ENCODE peak calls at places on chromosome 16, in seven cellular contexts. R is SHP77, U is GM23248, G is memory B cell, F is HEK293T, K is iPS-NIHi11, S is LoVo. I is an unnamed sample.

GRCh38 chr16:27315333-27316037 is 1.7 kb downstream of the IL4R start:
- DNase-seq in R (no peak), U (peak), G (no peak), F (no peak), K (no peak), S (no peak), I (no peak)

GRCh38 chr16:11473728-11474127 is 113.0 kb downstream of the LITAF start:
- DNase-seq in R (no peak), U (no peak), G (no peak), F (no peak), K (no peak), S (no peak), I (no peak)

GRCh38 chr16:12271006-12271405 is 294.5 kb downstream of the SNX29 start:
- DNase-seq in R (no peak), U (peak), G (no peak), F (peak), K (peak), S (no peak), I (no peak)

GRCh38 chr16:82133798-82134197 is 36.2 kb downstream of the MPHOSPH6 start:
- DNase-seq in R (no peak), U (no peak), G (no peak), F (no peak), K (no peak), S (no peak), I (no peak)

GRCh38 chr16:83354015-83354414 is 453.8 kb upstream of the HSBP1 start:
- DNase-seq in R (no peak), U (no peak), G (no peak), F (no peak), K (no peak), S (no peak), I (no peak)

GRCh38 chr16:17151335-17151734 is 319.4 kb downstream of the XYLT1 start:
- DNase-seq in R (no peak), U (no peak), G (no peak), F (no peak), K (no peak), S (no peak), I (no peak)

GRCh38 chr16:82935781-82936180 is 309.0 kb downstream of the CDH13 start:
- DNase-seq in R (no peak), U (no peak), G (no peak), F (no peak), K (no peak), S (no peak), I (no peak)

GRCh38 chr16:87117936-87118335 is 199.3 kb downstream of the C16orf95 start:
- DNase-seq in R (no peak), U (no peak), G (no peak), F (no peak), K (no peak), S (no peak), I (no peak)

GRCh38 chr16:81713295-81713772 is 65.8 kb upstream of the PLCG2 start:
- DNase-seq in R (no peak), U (no peak), G (no peak), F (no peak), K (no peak), S (no peak), I (no peak)

GRCh38 chr16:81831722-81832126 is 52.6 kb downstream of the PLCG2 start:
- DNase-seq in R (no peak), U (peak), G (peak), F (no peak), K (no peak), S (no peak), I (no peak)

GRCh38 chr16:5328546-5328945 is 231.0 kb upstream of the EEF2KMT start:
- DNase-seq in R (no peak), U (no peak), G (no peak), F (no peak), K (peak), S (no peak), I (no peak)

GRCh38 chr16:1815461-1815860 is 11.2 kb downstream of the HAGH start:
- DNase-seq in R (no peak), U (no peak), G (no peak), F (no peak), K (no peak), S (no peak), I (no peak)

GRCh38 chr16:47374629-47375028 is 86.2 kb downstream of the ITFG1 start:
- DNase-seq in R (no peak), U (no peak), G (no peak), F (no peak), K (no peak), S (no peak), I (no peak)

GRCh38 chr16:9007177-9007794 is 43.6 kb upstream of the USP7 start:
- DNase-seq in R (no peak), U (peak), G (no peak), F (no peak), K (no peak), S (no peak), I (no peak)

GRCh38 chr16:49095539-49095938 is 186.1 kb downstream of the CBLN1 start:
- DNase-seq in R (no peak), U (no peak), G (no peak), F (no peak), K (no peak), S (no peak), I (no peak)

GRCh38 chr16:89320717-89321501 is 103.4 kb downstream of the ZNF778 start:
- DNase-seq in R (peak), U (peak), G (no peak), F (no peak), K (peak), S (peak), I (no peak)

GRCh38 chr16:73713817-73714495 is 582.7 kb upstream of the PSMD7 start:
- DNase-seq in R (peak), U (peak), G (no peak), F (peak), K (peak), S (peak), I (no peak)

GRCh38 chr16:77288222-77288621 is 89.0 kb downstream of the SYCE1L start:
- DNase-seq in R (no peak), U (peak), G (no peak), F (no peak), K (no peak), S (no peak), I (peak)

GRCh38 chr16:54936086-54936978 is 5.7 kb downstream of the IRX5 start:
- DNase-seq in R (no peak), U (peak), G (no peak), F (no peak), K (no peak), S (no peak), I (no peak)

GRCh38 chr16:79599837-79600635 is 501 bp downstream of the MAF start:
- DNase-seq in R (peak), U (peak), G (peak), F (no peak), K (peak), S (no peak), I (no peak)

GRCh38 chr16:84144301-84144858 is 597 bp downstream of the HSDL1 start:
- DNase-seq in R (no peak), U (peak), G (peak), F (no peak), K (peak), S (no peak), I (no peak)

GRCh38 chr16:10447289-10447688 is 61.4 kb downstream of the ATF7IP2 start:
- DNase-seq in R (no peak), U (no peak), G (no peak), F (no peak), K (no peak), S (no peak), I (no peak)

GRCh38 chr16:75758215-75758614 is 31.9 kb upstream of the CPHXL start:
- DNase-seq in R (no peak), U (peak), G (no peak), F (no peak), K (no peak), S (no peak), I (no peak)

GRCh38 chr16:10321407-10322397 is 64.2 kb upstream of the ATF7IP2 start:
- DNase-seq in R (no peak), U (no peak), G (no peak), F (no peak), K (no peak), S (no peak), I (no peak)

GRCh38 chr16:21260870-21261791 is 17.0 kb downstream of the CRYM start:
- DNase-seq in R (peak), U (peak), G (no peak), F (no peak), K (no peak), S (peak), I (peak)

GRCh38 chr16:35186045-35186759 is 1726.8 kb downstream of the TP53TG3F start:
- DNase-seq in R (no peak), U (no peak), G (no peak), F (no peak), K (no peak), S (no peak), I (no peak)

GRCh38 chr16:12801511-12802042 is 2.1 kb downstream of the CPPED1 start:
- DNase-seq in R (no peak), U (peak), G (no peak), F (no peak), K (no peak), S (no peak), I (peak)

GRCh38 chr16:491225-491919 is 36.1 kb upstream of the CAPN15 start:
- DNase-seq in R (no peak), U (no peak), G (no peak), F (no peak), K (no peak), S (no peak), I (no peak)

GRCh38 chr16:46961373-46962353 is 11.8 kb downstream of the DNAJA2 start:
- DNase-seq in R (no peak), U (peak), G (no peak), F (no peak), K (no peak), S (no peak), I (no peak)

GRCh38 chr16:70476272-70477020 is 22.1 kb downstream of the FCSK start:
- DNase-seq in R (no peak), U (peak), G (no peak), F (no peak), K (peak), S (no peak), I (peak)

GRCh38 chr16:89115216-89115949 is 21.7 kb downstream of the ACSF3 start:
- DNase-seq in R (no peak), U (no peak), G (peak), F (no peak), K (no peak), S (no peak), I (no peak)

GRCh38 chr16:28935924-28936783 is 4.4 kb downstream of the CD19 start:
- DNase-seq in R (peak), U (peak), G (peak), F (peak), K (peak), S (peak), I (peak)

GRCh38 chr16:30054959-30055553 is 10.5 kb upstream of the ALDOA start:
- DNase-seq in R (no peak), U (no peak), G (no peak), F (peak), K (peak), S (no peak), I (no peak)

GRCh38 chr16:56964243-56965148 is 2.7 kb downstream of the CETP start:
- DNase-seq in R (peak), U (peak), G (peak), F (peak), K (peak), S (peak), I (peak)

GRCh38 chr16:87178977-87179376 is 138.2 kb downstream of the C16orf95 start:
- DNase-seq in R (no peak), U (peak), G (no peak), F (no peak), K (peak), S (no peak), I (no peak)

GRCh38 chr16:55021595-55022475 is 91.2 kb downstream of the IRX5 start:
- DNase-seq in R (no peak), U (peak), G (no peak), F (no peak), K (no peak), S (peak), I (no peak)

GRCh38 chr16:87420401-87421368 is 28.5 kb downstream of the MAP1LC3B start:
- DNase-seq in R (no peak), U (no peak), G (no peak), F (no peak), K (no peak), S (no peak), I (no peak)